ENCODE peak calls at places on chromosomes 11 and 22, in five cellular contexts. K is HepG2, L is SK-N-SH, M is GM12878, D is K562. N is an unnamed sample.

GRCh38 chr11:19934828-19935259 is 222.2 kb downstream of the NAV2 start:
- DNase-seq in K (no peak), L (no peak), M (no peak), D (peak), N (no peak)

GRCh38 chr11:129090056-129090455 is 102.1 kb downstream of the ARHGAP32 start:
- DNase-seq in K (no peak), L (no peak), M (no peak), D (no peak), N (no peak)

GRCh38 chr11:61362542-61362875 is 335 bp downstream of the TMEM138 start:
- DNase-seq in K (peak), L (peak), M (no peak), D (peak), N (no peak)

GRCh38 chr22:30565341-30565740 is 9.1 kb downstream of the GAL3ST1 start:
- DNase-seq in K (no peak), L (no peak), M (no peak), D (no peak), N (no peak)

GRCh38 chr11:43738600-43739409 is 58.3 kb downstream of the HSD17B12 start:
- DNase-seq in K (peak), L (no peak), M (no peak), D (peak), N (peak)

GRCh38 chr11:73271936-73272679 is at the start of gene P2RY6:
- DNase-seq in K (peak), L (peak), M (no peak), D (peak), N (no peak)

GRCh38 chr22:21052715-21053459 is 7.1 kb downstream of the LRRC74B start:
- DNase-seq in K (no peak), L (no peak), M (no peak), D (peak), N (no peak)

GRCh38 chr11:68396526-68396925 is 64.0 kb upstream of the PPP6R3 start:
- DNase-seq in K (no peak), L (no peak), M (no peak), D (no peak), N (no peak)

DNA sequence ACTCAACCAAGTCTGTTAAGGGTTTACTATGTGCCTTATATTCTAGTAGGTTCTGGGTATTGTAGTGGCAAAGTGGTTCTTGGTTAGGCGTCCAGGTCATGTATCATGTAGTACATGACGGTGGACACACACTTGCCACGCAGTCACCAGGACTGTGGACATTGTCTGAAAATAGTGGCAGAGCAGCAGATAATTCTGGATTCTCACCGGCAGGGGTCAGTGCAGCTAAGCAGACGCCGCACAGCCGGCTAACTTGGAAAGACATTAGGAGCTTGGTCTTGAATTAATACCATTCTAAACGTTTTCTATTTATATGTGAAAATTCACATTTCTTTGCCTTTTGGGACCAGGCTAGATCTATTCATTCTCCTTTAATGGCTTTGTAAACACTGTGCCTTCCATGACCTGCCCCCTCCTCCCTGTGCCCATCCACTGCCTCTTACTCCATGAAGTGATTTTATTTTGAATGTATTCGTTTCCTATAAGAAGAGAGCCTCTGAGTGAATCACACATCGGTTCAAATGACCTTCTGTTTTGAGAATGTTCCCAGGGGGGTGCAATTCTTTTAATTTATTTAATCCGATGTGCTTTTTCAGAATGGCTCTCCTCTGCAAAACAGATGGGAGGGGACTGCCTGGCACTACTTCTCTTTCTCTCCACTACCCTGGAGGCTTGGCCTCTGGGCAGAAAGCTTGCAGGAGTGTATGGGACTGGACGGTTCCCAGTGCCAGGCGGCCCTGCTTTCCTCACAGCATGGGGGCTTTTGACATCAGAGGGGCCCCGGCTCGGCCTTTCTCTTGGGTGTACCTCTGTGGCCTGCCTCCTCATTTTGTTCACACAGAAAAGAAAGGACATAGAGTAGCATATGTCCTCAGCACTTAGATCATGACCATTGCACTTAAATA is 378.0 kb downstream of the NTM start:
- DNase-seq in K (peak), L (peak), M (no peak), D (peak), N (no peak)
- TF ChIP-seq ZBTB33 in K (no peak), L (no peak), M (no peak), D (no peak), N (no peak)

GRCh38 chr22:45612451-45612901 is 59.2 kb upstream of the ATXN10 start:
- DNase-seq in K (no peak), L (no peak), M (no peak), D (no peak), N (no peak)

GRCh38 chr22:45612940-45613339 is 58.7 kb upstream of the ATXN10 start:
- DNase-seq in K (no peak), L (no peak), M (no peak), D (no peak), N (no peak)

GRCh38 chr22:45617948-45618347 is 53.7 kb upstream of the ATXN10 start:
- DNase-seq in K (no peak), L (no peak), M (no peak), D (no peak), N (no peak)

GRCh38 chr22:45615364-45615763 is 56.3 kb upstream of the ATXN10 start:
- DNase-seq in K (no peak), L (no peak), M (no peak), D (no peak), N (no peak)

DNA sequence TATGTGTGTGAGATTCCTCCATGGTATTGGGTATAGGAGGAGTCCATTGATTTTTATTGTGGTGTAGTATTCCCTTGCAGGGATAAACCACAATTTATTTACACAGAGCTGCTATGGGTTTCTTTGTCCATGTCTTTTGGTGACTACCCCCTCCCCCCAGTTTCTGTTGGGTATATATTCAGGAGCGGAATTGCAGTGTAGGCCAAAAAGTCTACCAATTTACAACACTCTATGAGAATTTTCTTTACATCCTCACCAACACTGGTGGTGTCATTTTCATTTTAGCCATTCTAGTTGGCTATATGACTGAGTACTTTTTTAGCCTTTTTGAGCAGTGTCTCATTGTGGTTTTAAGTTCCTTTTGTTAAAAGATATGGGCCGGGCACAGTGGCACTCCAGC is 55.2 kb upstream of the ATXN10 start:
- DNase-seq in K (no peak), L (no peak), M (no peak), D (no peak), N (no peak)
- H3K4me2 ChIP-seq in K (no peak), L (no peak), M (no peak), D (no peak), N (no peak)

DNA sequence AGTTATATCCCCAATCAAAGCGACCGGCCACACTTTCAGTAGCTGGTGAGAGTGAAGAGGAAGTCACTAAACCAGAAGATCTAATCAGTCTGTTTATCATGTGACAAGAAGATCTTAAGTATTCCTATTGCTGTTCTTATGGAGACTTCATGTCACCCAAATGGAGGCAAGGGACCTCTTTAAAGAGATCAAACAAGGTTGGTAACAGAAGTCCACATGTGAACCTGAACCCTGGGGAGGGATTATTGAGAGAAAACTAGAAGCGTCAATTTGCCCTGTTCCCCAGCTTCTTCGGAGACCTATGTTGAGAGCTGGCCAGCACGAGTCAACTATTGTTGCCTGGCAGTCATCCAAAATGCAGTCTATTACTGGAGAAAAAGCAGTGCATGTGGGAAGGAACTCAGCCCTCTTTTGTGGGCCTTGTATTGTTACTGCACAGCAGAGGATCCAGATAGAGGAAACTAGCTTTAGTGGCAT is 76.9 kb upstream of the CTSC start:
- DNase-seq in K (no peak), L (peak), M (no peak), D (no peak), N (no peak)
- TF ChIP-seq YY1 in K (no peak), L (no peak), M (no peak), D (no peak), N (no peak)

GRCh38 chr11:77127969-77128691 is at the start of gene MYO7A:
- DNase-seq in K (peak), L (peak), M (no peak), D (peak), N (no peak)
- TF ChIP-seq ZBTB33 in K (no peak), L (no peak), M (no peak), D (no peak), N (no peak)

GRCh38 chr11:10694481-10695239 is 1.1 kb upstream of the IRAG1 start:
- DNase-seq in K (no peak), L (no peak), M (no peak), D (no peak), N (no peak)

GRCh38 chr11:10695821-10696220 is 2.3 kb upstream of the IRAG1 start:
- DNase-seq in K (no peak), L (no peak), M (no peak), D (no peak), N (no peak)

GRCh38 chr11:10692716-10693115 is 839 bp downstream of the IRAG1 start:
- DNase-seq in K (no peak), L (peak), M (no peak), D (no peak), N (no peak)

GRCh38 chr11:10696797-10697620 is 3.5 kb upstream of the IRAG1 start:
- DNase-seq in K (no peak), L (no peak), M (no peak), D (no peak), N (no peak)

DNA sequence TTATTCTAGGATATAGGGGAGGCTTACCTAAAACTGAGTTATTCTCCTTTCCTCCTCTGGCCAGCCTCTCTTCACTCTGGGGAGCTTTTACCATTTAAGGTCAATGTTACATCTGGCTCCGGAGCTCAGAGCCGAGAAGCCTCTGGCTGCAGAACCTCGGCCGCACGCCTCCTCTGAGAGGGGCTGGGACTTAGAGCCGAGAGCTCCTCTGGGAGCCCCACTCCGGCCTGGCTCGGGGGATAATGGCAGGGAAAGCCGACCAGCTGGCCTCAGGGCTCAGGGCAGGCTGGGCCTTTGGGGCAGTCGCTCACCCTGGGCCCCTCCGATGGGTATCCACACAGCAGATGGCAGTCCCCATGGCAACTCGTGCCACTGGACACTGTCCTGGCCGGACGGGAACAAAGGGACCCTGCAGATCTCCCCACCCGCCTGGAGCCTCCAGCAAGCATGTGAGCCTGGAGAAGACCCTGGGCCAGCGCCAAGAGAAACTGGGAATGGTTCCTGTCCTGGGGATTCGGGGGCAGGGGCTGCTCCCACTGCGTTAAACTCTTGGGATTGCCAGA is at the start of gene IRAG1:
- DNase-seq in K (no peak), L (peak), M (no peak), D (no peak), N (no peak)
- H3K4me2 ChIP-seq in K (no peak), L (no peak), M (no peak), D (no peak), N (no peak)

GRCh38 chr22:48750282-48750681 is 1077.4 kb downstream of the BRD1 start:
- DNase-seq in K (no peak), L (no peak), M (no peak), D (no peak), N (no peak)

GRCh38 chr22:48748860-48749554 is 1078.7 kb downstream of the BRD1 start:
- DNase-seq in K (no peak), L (no peak), M (no peak), D (no peak), N (no peak)

GRCh38 chr22:48748113-48748859 is 1079.4 kb downstream of the BRD1 start:
- DNase-seq in K (no peak), L (no peak), M (no peak), D (no peak), N (no peak)

GRCh38 chr22:48750826-48751440 is 1076.7 kb downstream of the BRD1 start:
- DNase-seq in K (no peak), L (no peak), M (no peak), D (no peak), N (no peak)

GRCh38 chr22:48749555-48750227 is 1078.0 kb downstream of the BRD1 start:
- DNase-seq in K (no peak), L (no peak), M (no peak), D (no peak), N (no peak)
- TF ChIP-seq YY1 in K (no peak), L (no peak), M (no peak), D (no peak), N (no peak)

N was measured in HCT116.